ENCODE peak calls at places on chromosomes 12 and 14, in seven cellular contexts. W is left cardiac atrium; H is K562; D is stimulated activated CD8-positive, alpha-beta memory T cell treated with anti-CD3 and anti-CD28 coated beads, Interleukin-12 subunit alpha, Interleukin-12 subunit beta, amount 100 ng/mL, for 4 hours; O is AG20443; Q is mesothelial cell of epicardium; V is mucosa of gallbladder. X is an unnamed sample.
A peak's percentile ranks its signal among the peaks of the same experiment; 100 is the strongest.

GRCh38 chr12:79454338-79454777 is 236.4 kb downstream of the PAWR start:
- DNase-seq in W (no peak), H (no peak), D (no peak), O (no peak), Q (no peak), V (no peak), X (no peak)

GRCh38 chr14:64244279-64244678 is 49.9 kb downstream of the ESR2 start:
- DNase-seq in W (no peak), H (no peak), D (no peak), O (no peak), Q (no peak), V (peak; percentile 47), X (no peak)

GRCh38 chr12:77947326-77947725 is 116.6 kb downstream of the NAV3 start:
- DNase-seq in W (no peak), H (no peak), D (no peak), O (peak; percentile 25), Q (no peak), V (no peak), X (no peak)

GRCh38 chr14:97179573-97179972 is 382.4 kb downstream of the VRK1 start:
- DNase-seq in W (no peak), H (no peak), D (no peak), O (no peak), Q (no peak), V (no peak), X (no peak)

GRCh38 chr12:109540526-109541411 is 32.5 kb downstream of the MMAB start:
- DNase-seq in W (no peak), H (no peak), D (no peak), O (no peak), Q (no peak), V (no peak), X (no peak)

GRCh38 chr12:92123780-92124707 is 21.6 kb downstream of the BTG1 start:
- DNase-seq in W (no peak), H (no peak), D (no peak), O (no peak), Q (no peak), V (no peak), X (no peak)

GRCh38 chr14:61598980-61599379 is 96.3 kb upstream of the HIF1A start:
- DNase-seq in W (no peak), H (no peak), D (no peak), O (no peak), Q (no peak), V (no peak), X (no peak)

GRCh38 chr12:57603323-57603722 is 1.3 kb upstream of the DTX3 start:
- DNase-seq in W (no peak), H (no peak), D (no peak), O (no peak), Q (no peak), V (no peak), X (no peak)

GRCh38 chr14:96284430-96284829 is 28.4 kb downstream of the BDKRB1 start:
- DNase-seq in W (no peak), H (no peak), D (no peak), O (no peak), Q (no peak), V (no peak), X (no peak)

GRCh38 chr14:22845103-22845394 is 8.7 kb downstream of the MMP14 start:
- DNase-seq in W (no peak), H (no peak), D (no peak), O (no peak), Q (no peak), V (no peak), X (no peak)

GRCh38 chr12:54173066-54173726 is 15.6 kb downstream of the SMUG1 start:
- DNase-seq in W (peak; percentile 43), H (peak; percentile 39), D (no peak), O (peak; percentile 82), Q (peak; percentile 42), V (no peak), X (no peak)

GRCh38 chr12:32975122-32975521 is 78.5 kb upstream of the PKP2 start:
- DNase-seq in W (no peak), H (no peak), D (no peak), O (no peak), Q (no peak), V (no peak), X (no peak)

GRCh38 chr12:23495472-23495871 is 454.0 kb downstream of the SOX5 start:
- DNase-seq in W (no peak), H (no peak), D (no peak), O (no peak), Q (no peak), V (no peak), X (no peak)

GRCh38 chr14:103882503-103883262 is 35.3 kb upstream of the PPP1R13B start:
- DNase-seq in W (no peak), H (no peak), D (no peak), O (no peak), Q (no peak), V (peak; percentile 26), X (no peak)

GRCh38 chr12:123384994-123385376 is 1.1 kb downstream of the KMT5A start:
- DNase-seq in W (no peak), H (no peak), D (no peak), O (no peak), Q (no peak), V (no peak), X (no peak)

GRCh38 chr14:69316449-69317391 is 56.8 kb downstream of the GALNT16 start:
- DNase-seq in W (peak; percentile 69), H (no peak), D (no peak), O (peak; percentile 99), Q (no peak), V (peak; percentile 67), X (no peak)

GRCh38 chr14:91377700-91378652 is 39.6 kb downstream of the CCDC88C start:
- DNase-seq in W (no peak), H (no peak), D (no peak), O (no peak), Q (no peak), V (no peak), X (no peak)

GRCh38 chr12:71011261-71011660 is 90.7 kb upstream of the PTPRR start:
- DNase-seq in W (no peak), H (no peak), D (no peak), O (no peak), Q (no peak), V (no peak), X (no peak)

GRCh38 chr14:84483072-84483410 is 1046.9 kb upstream of the FLRT2 start:
- DNase-seq in W (no peak), H (no peak), D (no peak), O (no peak), Q (no peak), V (no peak), X (no peak)

GRCh38 chr12:54201001-54201794 is 12.4 kb upstream of the SMUG1 start:
- DNase-seq in W (peak; percentile 56), H (peak; percentile 84), D (peak; percentile 39), O (peak; percentile 90), Q (peak; percentile 55), V (peak; percentile 51), X (peak; percentile 32)

GRCh38 chr14:90554341-90554740 is 157.5 kb downstream of the CALM1 start:
- DNase-seq in W (peak; percentile 61), H (no peak), D (no peak), O (no peak), Q (no peak), V (no peak), X (no peak)

GRCh38 chr12:1587927-1588573 is 6.3 kb downstream of the FBXL14 start:
- DNase-seq in W (no peak), H (no peak), D (no peak), O (no peak), Q (no peak), V (no peak), X (no peak)

GRCh38 chr12:104058796-104059195 is 5.5 kb upstream of the HCFC2 start:
- DNase-seq in W (no peak), H (no peak), D (no peak), O (no peak), Q (no peak), V (no peak), X (no peak)

GRCh38 chr14:72562300-72562699 is 331.6 kb downstream of the DPF3 start:
- DNase-seq in W (no peak), H (no peak), D (no peak), O (no peak), Q (no peak), V (no peak), X (no peak)